ENCODE peak calls at places on chromosomes 2 and 18, in six cellular contexts. One of them, this sample, is unnamed.

GRCh38 chr2:45120546-45120945 is 111.3 kb upstream of the SIX2 start:
- DNase-seq in neuronal stem cell: no peak
- DNase-seq in fibroblast of lung: no peak
- DNase-seq in CD8-positive, alpha-beta T cell: no peak
- DNase-seq in IMR-90: peak
- DNase-seq in OCI-LY7: no peak
- DNase-seq in this sample: no peak

GRCh38 chr2:83081835-83082522 is 1377.1 kb downstream of the SUCLG1 start:
- DNase-seq in fibroblast of lung: peak
- DNase-seq in neuronal stem cell: no peak
- DNase-seq in IMR-90: peak
- DNase-seq in CD8-positive, alpha-beta T cell: no peak
- DNase-seq in OCI-LY7: no peak
- DNase-seq in this sample: no peak

GRCh38 chr18:13572721-13573120 is 153.6 kb downstream of the FAM210A start:
- DNase-seq in CD8-positive, alpha-beta T cell: no peak
- DNase-seq in neuronal stem cell: no peak
- DNase-seq in fibroblast of lung: no peak
- DNase-seq in OCI-LY7: no peak
- DNase-seq in IMR-90: no peak
- DNase-seq in this sample: no peak

GRCh38 chr18:79200546-79201268 is 131.5 kb downstream of the ATP9B start:
- DNase-seq in fibroblast of lung: peak
- DNase-seq in OCI-LY7: peak
- DNase-seq in IMR-90: peak
- DNase-seq in neuronal stem cell: peak
- DNase-seq in CD8-positive, alpha-beta T cell: peak
- DNase-seq in this sample: peak

GRCh38 chr2:79935771-79936657 is 368.5 kb downstream of the LRRTM1 start:
- DNase-seq in CD8-positive, alpha-beta T cell: no peak
- DNase-seq in fibroblast of lung: peak
- DNase-seq in neuronal stem cell: peak
- DNase-seq in IMR-90: peak
- DNase-seq in OCI-LY7: peak
- DNase-seq in this sample: peak

GRCh38 chr2:134737671-134738070 is 18.9 kb upstream of the TMEM163 start:
- DNase-seq in neuronal stem cell: no peak
- DNase-seq in OCI-LY7: peak
- DNase-seq in fibroblast of lung: no peak
- DNase-seq in CD8-positive, alpha-beta T cell: no peak
- DNase-seq in IMR-90: no peak
- DNase-seq in this sample: no peak

GRCh38 chr2:149422337-149422990 is 92.1 kb downstream of the LYPD6 start:
- DNase-seq in OCI-LY7: no peak
- DNase-seq in IMR-90: peak
- DNase-seq in CD8-positive, alpha-beta T cell: no peak
- DNase-seq in fibroblast of lung: peak
- DNase-seq in neuronal stem cell: no peak
- DNase-seq in this sample: peak

GRCh38 chr2:174023591-174024523 is 58.7 kb upstream of the SP3 start:
- DNase-seq in OCI-LY7: no peak
- DNase-seq in fibroblast of lung: peak
- DNase-seq in CD8-positive, alpha-beta T cell: no peak
- DNase-seq in IMR-90: peak
- DNase-seq in neuronal stem cell: no peak
- DNase-seq in this sample: peak

GRCh38 chr2:19361325-19361990 is 3.0 kb upstream of the OSR1 start:
- DNase-seq in OCI-LY7: no peak
- DNase-seq in IMR-90: no peak
- DNase-seq in neuronal stem cell: no peak
- DNase-seq in CD8-positive, alpha-beta T cell: no peak
- DNase-seq in fibroblast of lung: peak
- DNase-seq in this sample: peak

GRCh38 chr2:138182913-138183312 is 218.6 kb downstream of the HNMT start:
- DNase-seq in fibroblast of lung: peak
- DNase-seq in OCI-LY7: no peak
- DNase-seq in CD8-positive, alpha-beta T cell: no peak
- DNase-seq in neuronal stem cell: no peak
- DNase-seq in IMR-90: no peak
- DNase-seq in this sample: no peak

GRCh38 chr2:239787651-239788050 is 237.5 kb downstream of the NDUFA10 start:
- DNase-seq in fibroblast of lung: no peak
- DNase-seq in IMR-90: no peak
- DNase-seq in CD8-positive, alpha-beta T cell: no peak
- DNase-seq in neuronal stem cell: no peak
- DNase-seq in OCI-LY7: no peak
- DNase-seq in this sample: no peak

GRCh38 chr2:53437371-53437770 is 330.2 kb upstream of the CHAC2 start:
- DNase-seq in neuronal stem cell: peak
- DNase-seq in CD8-positive, alpha-beta T cell: no peak
- DNase-seq in fibroblast of lung: peak
- DNase-seq in OCI-LY7: no peak
- DNase-seq in IMR-90: peak
- DNase-seq in this sample: no peak

GRCh38 chr2:101753207-101753616 is 55.7 kb downstream of the MAP4K4 start:
- DNase-seq in fibroblast of lung: peak
- DNase-seq in CD8-positive, alpha-beta T cell: no peak
- DNase-seq in neuronal stem cell: no peak
- DNase-seq in OCI-LY7: no peak
- DNase-seq in IMR-90: peak
- DNase-seq in this sample: no peak
- H3K27ac ChIP-seq in fibroblast of lung: no peak
- H3K27ac ChIP-seq in CD8-positive, alpha-beta T cell: no peak
- H3K27ac ChIP-seq in neuronal stem cell: no peak
- H3K27ac ChIP-seq in OCI-LY7: peak
- H3K27ac ChIP-seq in IMR-90: no peak
- H3K27ac ChIP-seq in this sample: peak

DNA sequence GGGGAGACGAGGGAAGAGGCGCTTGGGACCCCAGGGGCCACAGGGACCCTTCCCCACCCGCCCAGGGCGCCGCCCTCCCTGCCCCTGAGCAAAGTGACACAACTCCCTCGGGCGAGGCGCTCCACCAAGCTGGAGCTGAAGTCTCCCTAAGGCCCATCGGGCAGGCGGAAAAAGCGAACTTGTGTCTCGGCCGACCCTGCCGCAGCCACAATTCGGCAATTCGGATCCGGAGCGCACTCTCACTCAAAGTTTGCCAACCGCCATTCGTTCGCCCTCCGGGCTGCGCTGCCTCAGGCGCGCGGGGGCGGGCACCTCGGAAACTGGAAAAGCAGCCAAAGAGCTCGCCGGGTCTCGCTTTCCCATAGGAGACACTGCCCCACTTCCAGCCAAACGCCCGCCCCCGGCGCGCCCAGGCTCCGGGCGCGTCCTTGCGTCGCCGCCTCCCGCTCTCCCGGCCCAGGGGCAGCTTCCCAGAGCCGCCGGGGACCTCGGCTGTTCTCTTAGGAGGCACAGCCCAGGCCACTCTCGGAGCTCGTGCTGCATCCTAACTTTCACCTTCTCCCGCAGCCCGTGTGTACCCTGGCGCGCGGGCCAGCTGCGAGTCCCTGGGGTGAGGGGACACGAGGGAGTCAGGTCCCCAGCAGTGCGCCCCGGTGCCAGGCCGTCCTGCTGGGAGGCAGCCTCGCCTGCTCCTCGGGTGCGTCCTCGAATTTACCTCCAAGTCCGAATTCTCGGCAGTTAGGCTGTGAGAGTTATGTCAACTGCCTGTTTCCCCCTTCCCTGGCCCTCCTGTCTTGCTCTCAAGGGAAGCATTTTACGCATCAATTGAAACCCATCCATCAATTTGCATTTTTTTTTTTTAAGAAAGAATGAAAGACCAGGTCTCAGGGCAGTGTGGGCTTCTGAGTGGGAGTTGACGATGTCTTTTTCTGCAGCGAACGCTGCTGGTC is 1.4 kb upstream of the KCTD1 start:
- DNase-seq in neuronal stem cell: peak
- DNase-seq in CD8-positive, alpha-beta T cell: no peak
- DNase-seq in OCI-LY7: peak
- DNase-seq in IMR-90: peak
- DNase-seq in fibroblast of lung: peak
- DNase-seq in this sample: peak
- H3K4me3 ChIP-seq in neuronal stem cell: peak
- H3K4me3 ChIP-seq in CD8-positive, alpha-beta T cell: peak
- H3K4me3 ChIP-seq in OCI-LY7: peak
- H3K4me3 ChIP-seq in IMR-90: peak
- H3K4me3 ChIP-seq in fibroblast of lung: peak
- H3K4me3 ChIP-seq in this sample: peak

DNA sequence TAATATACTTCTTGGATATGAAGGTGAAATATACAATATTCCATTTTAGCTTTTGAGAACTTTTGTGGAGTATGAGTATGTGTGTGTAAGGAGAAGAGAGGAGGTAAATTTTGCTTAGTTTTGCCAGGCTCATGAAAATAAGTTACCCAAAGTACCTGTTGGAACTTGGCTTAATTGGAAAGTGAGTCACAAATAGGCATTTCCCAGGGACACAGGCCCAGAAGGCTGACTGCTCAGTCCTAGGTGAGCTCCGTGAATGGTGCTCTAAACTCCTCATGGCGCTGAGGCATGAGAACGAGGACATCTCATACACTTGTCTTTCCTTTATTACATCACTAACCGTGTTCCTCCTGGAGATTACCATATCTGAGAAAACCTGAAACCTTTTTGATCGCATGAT is 148.5 kb upstream of the RAB12 start:
- DNase-seq in IMR-90: no peak
- DNase-seq in OCI-LY7: no peak
- DNase-seq in neuronal stem cell: no peak
- DNase-seq in fibroblast of lung: no peak
- DNase-seq in CD8-positive, alpha-beta T cell: no peak
- DNase-seq in this sample: no peak
- H3K27ac ChIP-seq in IMR-90: no peak
- H3K27ac ChIP-seq in OCI-LY7: no peak
- H3K27ac ChIP-seq in neuronal stem cell: no peak
- H3K27ac ChIP-seq in fibroblast of lung: no peak
- H3K27ac ChIP-seq in CD8-positive, alpha-beta T cell: no peak
- H3K27ac ChIP-seq in this sample: no peak

GRCh38 chr2:188813315-188813714 is 160.9 kb upstream of the COL3A1 start:
- DNase-seq in IMR-90: peak
- DNase-seq in neuronal stem cell: no peak
- DNase-seq in CD8-positive, alpha-beta T cell: no peak
- DNase-seq in OCI-LY7: no peak
- DNase-seq in fibroblast of lung: peak
- DNase-seq in this sample: no peak
- H3K4me3 ChIP-seq in IMR-90: no peak
- H3K4me3 ChIP-seq in neuronal stem cell: no peak
- H3K4me3 ChIP-seq in CD8-positive, alpha-beta T cell: no peak
- H3K4me3 ChIP-seq in OCI-LY7: no peak
- H3K4me3 ChIP-seq in fibroblast of lung: no peak
- H3K4me3 ChIP-seq in this sample: no peak

DNA sequence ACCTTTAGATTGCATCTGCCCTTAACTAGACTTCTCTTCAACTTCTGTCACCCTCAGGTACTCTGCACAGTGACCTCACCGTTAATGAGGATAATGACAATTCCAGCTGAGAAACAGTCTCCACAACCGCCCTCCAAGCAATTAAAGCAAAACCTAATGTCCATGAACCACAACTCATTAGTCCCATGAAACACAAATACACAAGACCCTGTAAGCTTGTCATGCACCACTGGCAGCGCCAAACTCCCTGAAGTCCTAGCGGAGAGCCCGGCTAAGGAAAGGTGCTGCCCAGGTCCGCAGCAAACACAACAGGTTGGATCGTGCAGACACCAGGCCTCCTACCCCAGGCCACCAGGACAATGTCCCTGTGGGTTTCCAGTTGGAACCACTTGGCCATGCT is 7.4 kb downstream of the SMAD7 start:
- DNase-seq in OCI-LY7: no peak
- DNase-seq in fibroblast of lung: no peak
- DNase-seq in neuronal stem cell: no peak
- DNase-seq in IMR-90: no peak
- DNase-seq in CD8-positive, alpha-beta T cell: no peak
- DNase-seq in this sample: no peak
- H3K27ac ChIP-seq in OCI-LY7: no peak
- H3K27ac ChIP-seq in fibroblast of lung: peak
- H3K27ac ChIP-seq in neuronal stem cell: no peak
- H3K27ac ChIP-seq in IMR-90: peak
- H3K27ac ChIP-seq in CD8-positive, alpha-beta T cell: no peak
- H3K27ac ChIP-seq in this sample: peak

GRCh38 chr2:43228341-43228751 is 1.9 kb upstream of the ZFP36L2 start:
- DNase-seq in CD8-positive, alpha-beta T cell: no peak
- DNase-seq in IMR-90: no peak
- DNase-seq in neuronal stem cell: no peak
- DNase-seq in fibroblast of lung: peak
- DNase-seq in OCI-LY7: peak
- DNase-seq in this sample: peak

GRCh38 chr2:43227830-43228280 is 1.4 kb upstream of the ZFP36L2 start:
- DNase-seq in IMR-90: peak
- DNase-seq in neuronal stem cell: no peak
- DNase-seq in OCI-LY7: no peak
- DNase-seq in fibroblast of lung: no peak
- DNase-seq in CD8-positive, alpha-beta T cell: no peak
- DNase-seq in this sample: peak

GRCh38 chr2:43230481-43230880 is 4.1 kb upstream of the ZFP36L2 start:
- DNase-seq in IMR-90: no peak
- DNase-seq in neuronal stem cell: no peak
- DNase-seq in OCI-LY7: peak
- DNase-seq in fibroblast of lung: no peak
- DNase-seq in CD8-positive, alpha-beta T cell: no peak
- DNase-seq in this sample: no peak

GRCh38 chr2:43226955-43227829 is 786 bp upstream of the ZFP36L2 start:
- DNase-seq in neuronal stem cell: peak
- DNase-seq in IMR-90: peak
- DNase-seq in fibroblast of lung: peak
- DNase-seq in CD8-positive, alpha-beta T cell: peak
- DNase-seq in OCI-LY7: peak
- DNase-seq in this sample: peak

GRCh38 chr2:43228782-43229659 is 2.6 kb upstream of the ZFP36L2 start:
- DNase-seq in neuronal stem cell: no peak
- DNase-seq in OCI-LY7: no peak
- DNase-seq in CD8-positive, alpha-beta T cell: no peak
- DNase-seq in fibroblast of lung: no peak
- DNase-seq in IMR-90: no peak
- DNase-seq in this sample: peak
- H3K4me3 ChIP-seq in neuronal stem cell: no peak
- H3K4me3 ChIP-seq in OCI-LY7: no peak
- H3K4me3 ChIP-seq in CD8-positive, alpha-beta T cell: no peak
- H3K4me3 ChIP-seq in fibroblast of lung: no peak
- H3K4me3 ChIP-seq in IMR-90: no peak
- H3K4me3 ChIP-seq in this sample: no peak

GRCh38 chr2:20570249-20570648 is 80.6 kb downstream of the HS1BP3 start:
- DNase-seq in IMR-90: no peak
- DNase-seq in fibroblast of lung: no peak
- DNase-seq in neuronal stem cell: no peak
- DNase-seq in CD8-positive, alpha-beta T cell: no peak
- DNase-seq in OCI-LY7: no peak
- DNase-seq in this sample: no peak
- H3K27ac ChIP-seq in IMR-90: no peak
- H3K27ac ChIP-seq in fibroblast of lung: no peak
- H3K27ac ChIP-seq in neuronal stem cell: no peak
- H3K27ac ChIP-seq in CD8-positive, alpha-beta T cell: no peak
- H3K27ac ChIP-seq in OCI-LY7: no peak
- H3K27ac ChIP-seq in this sample: no peak